ENCODE peak calls at places on chromosomes 12 and 14, in four cellular contexts. G is activated naive CD4-positive, alpha-beta T cell treated with anti-CD3 and anti-CD28 coated beads for 36 hours; E is T-helper 17 cell; N is bronchial epithelial cell. Z is an unnamed sample.

GRCh38 chr12:106127289-106128126 is 11.2 kb downstream of the NUAK1 start:
- DNase-seq in N (no peak), E (no peak), G (no peak), Z (no peak)

GRCh38 chr14:61296707-61297502 is 15.8 kb upstream of the TMEM30B start:
- DNase-seq in G (peak), N (peak), E (no peak), Z (no peak)

GRCh38 chr12:1115471-1116242 is 124.6 kb downstream of the ERC1 start:
- DNase-seq in E (no peak), N (peak), G (no peak), Z (no peak)

GRCh38 chr12:57864811-57865751 is 18.6 kb upstream of the CTDSP2 start:
- DNase-seq in G (peak), E (peak), N (peak), Z (peak)

GRCh38 chr12:75814856-75815754 is 216.5 kb downstream of the PHLDA1 start:
- DNase-seq in N (peak), G (no peak), E (no peak), Z (no peak)

GRCh38 chr12:123907726-123908476 is 64.7 kb downstream of the CCDC92 start:
- DNase-seq in E (no peak), G (no peak), N (peak), Z (no peak)

GRCh38 chr12:47965581-47965980 is 2.2 kb downstream of the TMEM106C start:
- DNase-seq in N (no peak), E (no peak), G (no peak), Z (no peak)

GRCh38 chr12:104546575-104546974 is 89.8 kb downstream of the CHST11 start:
- DNase-seq in E (no peak), N (peak), G (no peak), Z (no peak)

GRCh38 chr14:23299558-23299957 is 3.1 kb downstream of the PPP1R3E start:
- DNase-seq in N (peak), G (peak), E (no peak), Z (no peak)

GRCh38 chr14:37584211-37585100 is 10.6 kb downstream of the FOXA1 start:
- DNase-seq in N (peak), G (no peak), E (no peak), Z (no peak)

GRCh38 chr12:68792952-68793351 is 15.0 kb upstream of the MDM2 start:
- DNase-seq in N (peak), G (peak), E (peak), Z (no peak)

GRCh38 chr12:10082057-10082874 is 16.5 kb downstream of the CLEC1A start:
- DNase-seq in G (no peak), N (no peak), E (no peak), Z (no peak)

GRCh38 chr12:27501956-27502562 is 21.9 kb upstream of the PPFIBP1 start:
- DNase-seq in N (no peak), E (no peak), G (peak), Z (no peak)

GRCh38 chr14:64721899-64722298 is 17.7 kb downstream of the PLEKHG3 start:
- DNase-seq in N (no peak), E (no peak), G (no peak), Z (peak)

GRCh38 chr12:105843989-105844768 is 294.6 kb downstream of the NUAK1 start:
- DNase-seq in E (no peak), G (no peak), N (no peak), Z (no peak)

GRCh38 chr12:53997324-53998173 is 2.4 kb upstream of the HOXC9 start:
- DNase-seq in G (no peak), E (no peak), N (no peak), Z (no peak)

GRCh38 chr14:71485833-71486232 is 446.4 kb upstream of the RGS6 start:
- DNase-seq in G (no peak), N (no peak), E (no peak), Z (no peak)

GRCh38 chr12:30440826-30441602 is 254.7 kb downstream of the IPO8 start:
- DNase-seq in N (peak), G (no peak), E (no peak), Z (no peak)

GRCh38 chr14:91889477-91890211 is 22.3 kb upstream of the TC2N start:
- DNase-seq in N (no peak), E (no peak), G (no peak), Z (no peak)

GRCh38 chr12:42166501-42166900 is 21.8 kb upstream of the GXYLT1 start:
- DNase-seq in E (no peak), N (no peak), G (no peak), Z (no peak)

GRCh38 chr12:4269279-4269991 is 4.1 kb upstream of the CCND2 start:
- DNase-seq in N (peak), G (peak), E (peak), Z (peak)